ENCODE peak calls at places on chromosome 10, in four cellular contexts. F, V, E and W are unnamed samples.

GRCh38 chr10:89465196-89465595 is 50.8 kb downstream of the IFIT5 start:
- DNase-seq in F (no peak), V (no peak), E (no peak), W (no peak)

GRCh38 chr10:82266438-82266837 is 391.4 kb downstream of the NRG3 start:
- DNase-seq in F (peak), V (no peak), E (no peak), W (no peak)

GRCh38 chr10:124472071-124472470 is 10.4 kb downstream of the LHPP start:
- DNase-seq in F (no peak), V (no peak), E (no peak), W (no peak)

GRCh38 chr10:52540479-52540984 is 226.5 kb downstream of the DKK1 start:
- DNase-seq in F (no peak), V (no peak), E (no peak), W (peak)

GRCh38 chr10:74963549-74963948 is 137.1 kb downstream of the KAT6B start:
- DNase-seq in F (no peak), V (no peak), E (no peak), W (no peak)

GRCh38 chr10:55500931-55501559 is 700.0 kb upstream of the PCDH15 start:
- DNase-seq in F (peak), V (peak), E (no peak), W (peak)

GRCh38 chr10:62817763-62818425 is 1.7 kb upstream of the EGR2 start:
- DNase-seq in F (peak), V (peak), E (peak), W (peak)

GRCh38 chr10:4354382-4354812 is 471.6 kb upstream of the AKR1E2 start:
- DNase-seq in F (peak), V (no peak), E (no peak), W (no peak)

GRCh38 chr10:75034131-75034512 is 77.3 kb upstream of the SAMD8 start:
- DNase-seq in F (no peak), V (no peak), E (no peak), W (no peak)

GRCh38 chr10:71975891-71976725 is 11.9 kb downstream of the CHST3 start:
- DNase-seq in F (peak), V (no peak), E (no peak), W (no peak)

GRCh38 chr10:22537810-22538209 is 176.6 kb downstream of the PIP4K2A start:
- DNase-seq in F (no peak), V (no peak), E (no peak), W (no peak)

GRCh38 chr10:27911645-27912044 is 87.2 kb downstream of the ODAD2 start:
- DNase-seq in F (peak), V (no peak), E (no peak), W (no peak)

GRCh38 chr10:99172130-99172738 is 63.4 kb downstream of the HPSE2 start:
- DNase-seq in F (peak), V (peak), E (no peak), W (peak)

GRCh38 chr10:102791754-102792153 is 45.5 kb downstream of the CYP17A1 start:
- DNase-seq in F (no peak), V (no peak), E (no peak), W (no peak)

GRCh38 chr10:97708976-97709745 is 4.4 kb upstream of the MARVELD1 start:
- DNase-seq in F (peak), V (peak), E (peak), W (peak)

GRCh38 chr10:129035052-129035805 is 431.8 kb upstream of the MGMT start:
- DNase-seq in F (peak), V (no peak), E (peak), W (no peak)

GRCh38 chr10:99917963-99918825 is 91.6 kb downstream of the DNMBP start:
- DNase-seq in F (peak), V (peak), E (no peak), W (peak)

GRCh38 chr10:132298038-132298935 is 9.5 kb downstream of the STK32C start:
- DNase-seq in F (no peak), V (no peak), E (no peak), W (no peak)

GRCh38 chr10:119207713-119208552 is 562 bp downstream of the GRK5 start:
- DNase-seq in F (peak), V (peak), E (peak), W (peak)

GRCh38 chr10:75024971-75025523 is 86.4 kb upstream of the SAMD8 start:
- DNase-seq in F (no peak), V (no peak), E (no peak), W (no peak)

GRCh38 chr10:16768702-16769101 is 48.5 kb downstream of the RSU1 start:
- DNase-seq in F (no peak), V (no peak), E (no peak), W (no peak)

GRCh38 chr10:123018531-123018930 is 9.7 kb downstream of the ACADSB start:
- DNase-seq in F (no peak), V (no peak), E (no peak), W (no peak)

GRCh38 chr10:112208981-112209380 is 25.4 kb upstream of the GPAM start:
- DNase-seq in F (peak), V (no peak), E (no peak), W (no peak)